ENCODE peak calls at places on chromosomes 6 and 20, in nine cellular contexts. Z is Panc1, X is bronchial epithelial cell, S is dorsolateral prefrontal cortex, K is GM23338, U is fibroblast of mammary gland, D is psoas muscle, M is BJ, B is ovary. T is an unnamed sample.

GRCh38 chr6:56091159-56091869 is 156.1 kb downstream of the COL21A1 start:
- DNase-seq in K (no peak), S (no peak), U (peak), Z (peak), X (peak), M (peak), B (no peak), D (no peak), T (peak)

GRCh38 chr6:57256541-57256940 is 34.4 kb upstream of the RAB23 start:
- DNase-seq in S (no peak), K (no peak), D (no peak), U (no peak), B (no peak), Z (no peak), X (no peak), M (no peak), T (no peak)

GRCh38 chr6:44157152-44157521 is 1.5 kb upstream of the CAPN11 start:
- DNase-seq in M (no peak), S (no peak), B (no peak), U (no peak), K (no peak), D (no peak), X (no peak), Z (no peak), T (no peak)

GRCh38 chr6:121809211-121809610 is 373.8 kb downstream of the GJA1 start:
- DNase-seq in B (no peak), U (no peak), Z (no peak), K (no peak), X (no peak), D (no peak), M (no peak), S (no peak), T (no peak)

GRCh38 chr6:162226810-162227209 is 500.8 kb downstream of the PRKN start:
- DNase-seq in M (no peak), K (no peak), S (no peak), X (no peak), B (no peak), U (no peak), D (no peak), Z (no peak), T (no peak)

GRCh38 chr20:49225896-49226295 is 6.7 kb downstream of the DDX27 start:
- DNase-seq in Z (no peak), X (no peak), K (no peak), U (no peak), D (no peak), B (no peak), S (no peak), M (no peak), T (no peak)

GRCh38 chr6:108702106-108702851 is 141.6 kb downstream of the FOXO3 start:
- DNase-seq in S (no peak), Z (no peak), X (no peak), B (no peak), U (no peak), K (no peak), M (no peak), D (no peak), T (no peak)

GRCh38 chr6:44041461-44042260 is 85.6 kb downstream of the MRPL14 start:
- DNase-seq in S (peak), K (peak), B (no peak), D (peak), M (peak), Z (no peak), U (peak), X (peak), T (peak)

GRCh38 chr6:35419431-35419830 is 32.7 kb upstream of the FANCE start:
- DNase-seq in X (no peak), D (no peak), K (peak), S (no peak), M (no peak), U (peak), Z (no peak), B (no peak), T (peak)

GRCh38 chr20:22379472-22379871 is 204.9 kb downstream of the FOXA2 start:
- DNase-seq in K (no peak), D (no peak), B (no peak), X (peak), U (peak), S (no peak), Z (no peak), M (no peak), T (no peak)

GRCh38 chr6:1285589-1286340 is 26.1 kb upstream of the FOXQ1 start:
- DNase-seq in D (no peak), B (no peak), X (peak), Z (no peak), U (peak), K (peak), S (no peak), M (no peak), T (peak)

GRCh38 chr20:24040896-24041459 is 52.4 kb upstream of the GGTLC1 start:
- DNase-seq in M (no peak), X (no peak), Z (no peak), U (no peak), K (no peak), B (no peak), S (no peak), D (no peak), T (no peak)

GRCh38 chr6:157273756-157274088 is 49.6 kb downstream of the TMEM242 start:
- DNase-seq in B (peak), S (peak), U (no peak), M (no peak), K (peak), X (peak), D (no peak), Z (no peak), T (no peak)

GRCh38 chr20:25148181-25148981 is 47.1 kb upstream of the ENTPD6 start:
- DNase-seq in D (peak), Z (no peak), B (peak), X (peak), S (peak), U (peak), M (no peak), K (peak), T (no peak)

GRCh38 chr6:166989427-166990034 is 9.7 kb upstream of the CEP43 start:
- DNase-seq in Z (no peak), M (no peak), K (peak), S (no peak), B (no peak), X (peak), D (no peak), U (peak), T (no peak)

GRCh38 chr6:3283241-3283640 is 24.5 kb downstream of the PSMG4 start:
- DNase-seq in Z (no peak), U (no peak), M (no peak), S (no peak), X (no peak), B (no peak), K (no peak), D (no peak), T (no peak)

GRCh38 chr6:3281669-3282460 is 23.1 kb downstream of the PSMG4 start:
- DNase-seq in D (peak), U (peak), M (peak), B (peak), X (peak), K (peak), Z (no peak), S (no peak), T (peak)

GRCh38 chr6:3280866-3281465 is 22.2 kb downstream of the PSMG4 start:
- DNase-seq in U (no peak), B (peak), M (no peak), S (no peak), X (no peak), Z (no peak), D (no peak), K (no peak), T (no peak)

GRCh38 chr6:3283641-3284435 is 25.1 kb downstream of the PSMG4 start:
- DNase-seq in X (no peak), S (no peak), B (peak), U (no peak), M (no peak), Z (no peak), D (no peak), K (no peak), T (no peak)

DNA sequence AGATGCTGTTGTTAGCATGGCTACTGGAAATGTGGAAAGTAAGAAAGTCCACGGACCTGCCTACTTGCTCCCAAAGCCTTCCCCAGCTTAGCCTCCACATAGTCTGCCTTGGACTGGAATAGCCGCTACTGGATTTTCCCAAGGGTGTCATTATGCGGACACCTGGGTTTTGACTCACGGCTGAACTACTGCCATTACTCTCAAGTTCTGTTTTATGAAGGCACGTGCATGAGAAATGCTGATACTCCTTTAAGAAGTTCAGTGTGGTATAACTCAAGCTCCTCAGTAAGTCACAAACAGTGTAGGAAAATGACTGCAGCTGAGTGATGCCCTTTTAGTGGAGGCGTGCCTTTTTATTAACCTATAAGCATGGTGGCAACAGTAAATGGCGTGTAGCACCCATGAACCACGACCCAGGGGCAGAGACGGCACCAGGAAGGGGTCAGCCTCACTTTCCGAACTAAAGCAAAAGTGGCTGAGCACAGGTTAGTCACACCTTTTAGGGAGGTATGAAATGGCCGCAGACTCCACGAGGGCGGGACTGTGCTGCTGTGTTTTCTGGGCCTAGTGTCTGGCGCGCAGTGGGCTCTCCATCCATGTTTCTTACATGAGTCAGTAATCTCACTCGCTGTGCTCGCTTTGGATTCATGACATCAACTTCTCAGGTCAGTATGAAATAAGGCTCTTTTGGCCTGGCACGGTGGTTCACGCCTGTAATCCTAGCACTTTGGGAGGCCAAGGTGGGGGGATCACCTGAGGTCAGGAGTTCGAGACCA is 23.9 kb downstream of the PSMG4 start:
- DNase-seq in X (no peak), D (no peak), U (no peak), M (no peak), K (no peak), S (no peak), Z (no peak), B (peak), T (no peak)
- H3K4me3 ChIP-seq in X (no peak), D (no peak), U (no peak), M (no peak), K (peak), S (no peak), Z (no peak), B (no peak), T (no peak)

GRCh38 chr20:56554869-56555268 is 21.8 kb downstream of the FAM209B start:
- DNase-seq in B (peak), M (peak), U (peak), Z (peak), K (peak), S (peak), D (no peak), X (peak), T (peak)
- TF ChIP-seq CTCF in B (no peak), M (peak), U (peak), Z (no peak), K (no peak), S (no peak), D (no peak), X (no peak), T (no peak)

GRCh38 chr20:3980260-3981131 is 34.9 kb downstream of the RNF24 start:
- DNase-seq in S (no peak), U (peak), K (peak), M (peak), B (peak), X (peak), Z (peak), D (peak), T (no peak)

GRCh38 chr20:3981132-3981452 is 34.3 kb downstream of the RNF24 start:
- DNase-seq in U (no peak), K (no peak), X (no peak), B (no peak), D (no peak), S (no peak), M (no peak), Z (no peak), T (no peak)
- H3K4me3 ChIP-seq in U (no peak), K (no peak), X (no peak), B (peak), D (no peak), S (no peak), M (no peak), Z (peak), T (no peak)

GRCh38 chr20:34069341-34070078 is 42.5 kb downstream of the EIF2S2 start:
- DNase-seq in X (peak), S (peak), Z (peak), U (peak), B (peak), D (peak), K (peak), M (no peak), T (no peak)

GRCh38 chr20:34072778-34073177 is 39.3 kb downstream of the EIF2S2 start:
- DNase-seq in X (no peak), S (no peak), U (no peak), B (no peak), M (no peak), Z (no peak), K (no peak), D (no peak), T (no peak)

GRCh38 chr20:34072076-34072475 is 40.0 kb downstream of the EIF2S2 start:
- DNase-seq in K (no peak), U (no peak), D (no peak), Z (no peak), X (no peak), M (no peak), S (no peak), B (no peak), T (no peak)

GRCh38 chr20:34068001-34068400 is 44.0 kb downstream of the EIF2S2 start:
- DNase-seq in M (no peak), Z (no peak), X (no peak), D (no peak), B (no peak), U (no peak), K (no peak), S (no peak), T (no peak)

GRCh38 chr20:34070079-34070439 is 42.0 kb downstream of the EIF2S2 start:
- DNase-seq in S (no peak), K (no peak), Z (no peak), M (no peak), X (no peak), B (no peak), D (no peak), U (no peak), T (no peak)
- TF ChIP-seq CTCF in S (no peak), K (no peak), Z (peak), M (no peak), X (no peak), B (no peak), D (no peak), U (no peak), T (no peak)

DNA sequence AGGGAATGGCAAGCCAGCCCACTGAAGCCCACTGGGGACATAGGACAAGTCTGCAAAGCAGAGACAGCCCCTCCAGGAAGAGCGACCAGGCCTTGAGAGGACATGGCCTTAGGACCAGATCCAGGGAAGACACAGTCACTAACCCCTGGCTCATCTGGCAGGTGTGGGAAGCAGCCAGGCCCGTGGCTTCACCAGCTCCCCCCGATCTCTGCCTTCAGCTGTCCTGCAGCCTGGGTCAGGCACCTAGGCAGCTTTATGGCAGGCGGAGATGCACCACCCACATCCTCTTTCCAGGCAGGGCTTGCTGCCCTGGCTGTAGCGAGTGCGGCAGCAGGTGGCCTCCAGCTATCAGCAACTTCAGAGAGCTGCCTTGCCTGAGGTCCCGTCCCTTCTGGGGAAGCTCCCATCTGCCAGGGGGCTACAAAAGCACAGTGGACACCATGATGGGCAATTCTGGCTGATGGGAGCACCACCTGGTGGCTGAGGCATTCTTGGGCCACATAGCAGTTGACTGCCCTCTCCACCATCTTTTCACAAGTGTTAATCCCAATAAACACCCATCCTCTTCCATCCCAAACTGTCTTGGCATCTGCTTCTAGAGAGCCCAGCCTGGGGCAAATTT is 85.8 kb downstream of the DZANK1 start:
- DNase-seq in B (no peak), D (no peak), Z (no peak), M (no peak), S (no peak), K (peak), U (no peak), X (no peak), T (no peak)
- H3K4me3 ChIP-seq in B (no peak), D (no peak), Z (no peak), M (no peak), S (no peak), K (no peak), U (no peak), X (no peak), T (no peak)

GRCh38 chr6:116115781-116116180 is 10.2 kb downstream of the COL10A1 start:
- DNase-seq in X (no peak), B (no peak), Z (no peak), K (no peak), M (no peak), S (no peak), D (no peak), U (peak), T (no peak)
- TF ChIP-seq CTCF in X (no peak), B (no peak), Z (peak), K (peak), M (peak), S (peak), D (no peak), U (peak), T (no peak)

GRCh38 chr20:3224681-3225421 is 14.1 kb downstream of the SLC4A11 start:
- DNase-seq in M (no peak), D (no peak), B (no peak), U (no peak), X (peak), Z (no peak), K (no peak), S (no peak), T (no peak)
- H3K4me3 ChIP-seq in M (no peak), D (no peak), B (no peak), U (no peak), X (no peak), Z (no peak), K (no peak), S (no peak), T (no peak)